ENCODE peak calls at places on chromosomes 3 and 15, in nine cellular contexts. D is IMR-90, A is body of pancreas, Z is fibroblast of lung, Y is tibial artery, W is fibroblast of pulmonary artery, G is WERI-Rb-1, N is ovary, P is esophagus squamous epithelium. J is an unnamed sample.

GRCh38 chr15:81516461-81516860 is 142.4 kb upstream of the TMC3 start:
- DNase-seq in D (peak; percentile 77), Z (peak; percentile 75), W (peak; percentile 68), G (no peak), A (no peak), P (no peak), N (no peak), Y (no peak), J (no peak)

GRCh38 chr15:36778516-36778915 is 199.1 kb downstream of the CDIN1 start:
- DNase-seq in P (no peak), D (peak; percentile 81), W (peak; percentile 22), N (no peak), Z (peak; percentile 80), G (no peak), A (no peak), Y (no peak), J (no peak)

GRCh38 chr3:102083971-102084370 is 234.7 kb downstream of the NFKBIZ start:
- DNase-seq in P (no peak), N (no peak), Z (peak; percentile 65), A (no peak), W (peak; percentile 61), Y (no peak), G (no peak), D (peak; percentile 77), J (no peak)

GRCh38 chr15:43872416-43873020 is 45.7 kb downstream of the WDR76 start:
- DNase-seq in G (peak; percentile 49), Z (peak; percentile 68), D (peak; percentile 83), A (peak; percentile 67), N (no peak), P (no peak), W (peak; percentile 90), Y (no peak), J (peak; percentile 10)

GRCh38 chr3:154022603-154023002 is 98.6 kb upstream of the ARHGEF26 start:
- DNase-seq in Z (no peak), G (no peak), A (no peak), N (no peak), W (peak; percentile 17), Y (no peak), D (no peak), P (no peak), J (no peak)

GRCh38 chr15:52240166-52240565 is 49.0 kb upstream of the GNB5 start:
- DNase-seq in Y (no peak), G (no peak), D (no peak), P (no peak), Z (no peak), A (no peak), W (no peak), N (no peak), J (no peak)

GRCh38 chr15:92377083-92377789 is 16.4 kb upstream of the ST8SIA2 start:
- DNase-seq in Y (no peak), A (no peak), G (peak; percentile 19), D (no peak), N (no peak), P (no peak), W (no peak), Z (peak; percentile 34), J (no peak)

GRCh38 chr15:63169796-63170195 is 12.5 kb upstream of the RPS27L start:
- DNase-seq in A (no peak), P (no peak), D (no peak), Z (no peak), G (no peak), W (no peak), Y (no peak), N (no peak), J (no peak)

GRCh38 chr3:126916546-126916945 is 66.4 kb upstream of the PLXNA1 start:
- DNase-seq in W (no peak), Z (no peak), D (no peak), G (no peak), Y (peak; percentile 33), A (no peak), N (no peak), P (no peak), J (no peak)

GRCh38 chr15:85094685-85095084 is 113.0 kb downstream of the PDE8A start:
- DNase-seq in Z (peak; percentile 74), G (no peak), Y (no peak), A (no peak), W (peak; percentile 45), P (no peak), N (no peak), D (peak; percentile 74), J (no peak)

GRCh38 chr15:92801774-92802464 is 98.2 kb upstream of the CHD2 start:
- DNase-seq in G (no peak), W (peak; percentile 95), P (no peak), N (no peak), A (peak; percentile 31), D (peak; percentile 94), Y (peak; percentile 87), Z (peak; percentile 98), J (no peak)

GRCh38 chr3:105584351-105584790 is 217.7 kb downstream of the ALCAM start:
- DNase-seq in D (no peak), P (no peak), A (no peak), N (no peak), Y (no peak), Z (peak; percentile 66), G (no peak), W (no peak), J (no peak)

DNA sequence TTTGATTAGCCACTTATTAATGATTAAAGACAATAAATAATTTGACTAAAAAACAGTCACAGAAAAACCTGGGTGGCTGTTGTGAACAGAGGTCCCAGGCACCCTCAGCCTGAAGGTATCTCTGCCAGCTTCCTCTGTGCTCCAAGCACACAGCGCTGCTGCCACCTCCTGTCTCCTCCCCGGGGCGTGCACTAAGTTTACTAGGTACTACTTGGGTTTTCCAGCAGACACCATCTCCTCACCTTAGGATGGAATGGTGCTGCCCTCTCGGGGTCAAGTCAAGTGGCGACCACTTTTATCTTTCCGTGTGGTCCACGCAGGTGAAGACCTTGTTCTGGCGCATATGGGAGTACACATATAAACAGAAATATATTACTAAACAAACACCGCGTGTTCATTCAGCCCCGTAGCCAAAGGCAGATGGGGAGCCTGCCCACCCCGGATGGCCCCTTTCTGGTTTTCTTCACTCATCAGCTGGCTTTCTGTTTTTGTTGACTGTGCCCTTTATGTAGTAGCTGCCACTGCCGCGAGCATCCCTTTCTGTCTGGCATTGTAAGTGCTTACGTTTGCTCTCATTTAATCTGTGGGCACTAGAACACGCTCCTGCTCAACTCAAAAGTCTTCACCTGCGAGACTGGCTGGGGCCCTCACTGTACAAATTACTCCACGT is 128.0 kb downstream of the LRIG1 start:
- DNase-seq in N (no peak), Z (no peak), D (peak; percentile 20), G (peak; percentile 58), P (no peak), Y (no peak), A (peak; percentile 79), W (peak; percentile 12), J (no peak)
- TF ChIP-seq CTCF in N (no peak), Z (peak; percentile 11), D (peak; percentile 38), G (peak; percentile 44), P (no peak), Y (no peak), A (peak; percentile 59), W (peak; percentile 6), J (no peak)

GRCh38 chr3:127925384-127925783 is 10.4 kb downstream of the KBTBD12 start:
- DNase-seq in Y (no peak), P (no peak), G (no peak), D (no peak), A (no peak), W (no peak), N (no peak), Z (no peak), J (peak; percentile 8)

GRCh38 chr3:127929818-127930217 is 14.8 kb downstream of the KBTBD12 start:
- DNase-seq in Y (no peak), D (no peak), N (no peak), Z (no peak), P (no peak), W (no peak), A (no peak), G (no peak), J (no peak)
- H3K4me3 ChIP-seq in Y (no peak overlapping the region), D (no peak overlapping the region), N (no peak overlapping the region), Z (no peak overlapping the region), P (no peak overlapping the region), W (no peak overlapping the region), A (no peak overlapping the region), G (no peak overlapping the region), J (no peak overlapping the region)

GRCh38 chr3:150300847-150301517 is 107.1 kb upstream of the TSC22D2 start:
- DNase-seq in P (no peak), A (no peak), G (no peak), W (no peak), N (no peak), Z (peak; percentile 43), D (peak; percentile 53), Y (no peak), J (no peak)

GRCh38 chr3:150302246-150302645 is 105.9 kb upstream of the TSC22D2 start:
- DNase-seq in Y (no peak), N (no peak), Z (peak; percentile 25), A (no peak), W (no peak), G (no peak), D (no peak), P (no peak), J (no peak)

GRCh38 chr3:150300376-150300775 is 107.7 kb upstream of the TSC22D2 start:
- DNase-seq in P (no peak), Z (peak; percentile 40), Y (no peak), G (no peak), D (no peak), W (peak; percentile 39), A (no peak), N (no peak), J (no peak)

GRCh38 chr3:150307862-150308261 is 100.2 kb upstream of the TSC22D2 start:
- DNase-seq in Y (no peak), A (no peak), P (no peak), Z (no peak), W (no peak), D (no peak), G (no peak), N (no peak), J (no peak)

GRCh38 chr3:150303776-150304175 is 104.3 kb upstream of the TSC22D2 start:
- DNase-seq in Z (no peak), A (peak; percentile 73), W (no peak), N (no peak), G (peak; percentile 42), Y (no peak), P (no peak), D (no peak), J (no peak)
- TF ChIP-seq CTCF in Z (peak; percentile 9), A (peak; percentile 54), W (peak; percentile 32), N (no peak), G (peak; percentile 54), Y (no peak), P (no peak), D (no peak), J (peak; percentile 57)

GRCh38 chr3:138935505-138935863 is 11.5 kb downstream of the FOXL2 start:
- DNase-seq in G (no peak), A (no peak), Y (no peak), D (no peak), W (no peak), P (no peak), N (no peak), Z (no peak), J (no peak)
- H3K4me3 ChIP-seq in G (peak overlapping the region; percentile 43), A (no peak overlapping the region), Y (no peak overlapping the region), D (no peak overlapping the region), W (no peak overlapping the region), P (peak overlapping the region; percentile 62), N (no peak overlapping the region), Z (no peak overlapping the region), J (peak overlapping the region; percentile 4)

DNA sequence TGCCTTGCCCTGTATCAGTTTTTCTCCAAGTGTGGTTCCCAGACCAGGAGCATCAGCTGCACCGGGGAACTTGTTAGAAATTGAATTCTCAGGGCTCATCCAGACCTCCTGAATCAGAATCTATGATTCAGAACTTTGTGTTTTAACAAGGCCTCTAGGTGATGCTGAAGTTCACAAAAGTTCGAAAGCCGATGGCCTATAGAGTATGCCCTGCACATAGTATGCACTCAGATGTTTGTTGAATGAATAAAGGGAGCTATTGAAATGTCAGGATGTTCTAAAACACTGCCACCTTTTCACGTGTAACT is 666 bp upstream of the LARP6 start:
- DNase-seq in W (peak; percentile 46), P (no peak), Z (peak; percentile 61), N (no peak), Y (no peak), G (no peak), A (no peak), D (peak; percentile 62), J (no peak)
- TF ChIP-seq CTCF in W (no peak), P (no peak), Z (peak; percentile 16), N (no peak), Y (no peak), G (no peak), A (no peak), D (peak; percentile 30), J (no peak)